ENCODE peak calls at places on chromosomes 7 and 10, in five cellular contexts. J is transverse colon; G is RWPE1; V is stimulated activated CD4-positive, alpha-beta T cell treated with anti-CD3 and anti-CD28 coated beads, Interleukin-4, amount 100 ng/mL, for 1 hour; P is naive thymus-derived CD4-positive, alpha-beta T cell. O is an unnamed sample.

GRCh38 chr7:143392875-143393266 is 11.7 kb downstream of the ZYX start:
- DNase-seq in V (no peak), P (no peak), J (no peak), G (no peak), O (no peak)

GRCh38 chr10:60282771-60283353 is 106.8 kb downstream of the ANK3 start:
- DNase-seq in G (peak), P (no peak), V (no peak), J (no peak), O (peak)

GRCh38 chr10:74177140-74177677 is 26.2 kb downstream of the ADK start:
- DNase-seq in V (peak), J (peak), P (no peak), G (peak), O (no peak)

GRCh38 chr10:51892965-51893658 is 193.7 kb upstream of the CSTF2T start:
- DNase-seq in G (no peak), J (peak), V (no peak), P (no peak), O (no peak)

GRCh38 chr7:44093102-44093641 is 10.8 kb upstream of the POLM start:
- DNase-seq in V (no peak), G (no peak), J (no peak), P (no peak), O (no peak)

GRCh38 chr7:130896051-130896881 is 162.3 kb upstream of the KLF14 start:
- DNase-seq in P (no peak), J (no peak), G (no peak), V (no peak), O (no peak)

GRCh38 chr10:133520193-133520738 is 6.9 kb upstream of the CYP2E1 start:
- DNase-seq in G (peak), V (peak), P (peak), J (peak), O (no peak)

GRCh38 chr10:12834116-12834515 is 167.4 kb downstream of the CCDC3 start:
- DNase-seq in V (no peak), P (no peak), J (no peak), G (no peak), O (no peak)

GRCh38 chr10:109962247-109962646 is 38.9 kb upstream of the XPNPEP1 start:
- DNase-seq in P (no peak), J (no peak), V (no peak), G (no peak), O (no peak)

GRCh38 chr10:97532935-97533671 is 34.4 kb downstream of the UBTD1 start:
- DNase-seq in G (no peak), J (no peak), P (no peak), V (no peak), O (no peak)

GRCh38 chr7:98357751-98358161 is 43.1 kb downstream of the BAIAP2L1 start:
- DNase-seq in P (no peak), V (no peak), J (peak), G (peak), O (no peak)

GRCh38 chr7:68309271-68309670 is 1289.0 kb upstream of the AUTS2 start:
- DNase-seq in J (no peak), P (no peak), V (no peak), G (no peak), O (no peak)

GRCh38 chr10:131649609-131650008 is 251.2 kb upstream of the PPP2R2D start:
- DNase-seq in J (no peak), G (no peak), V (no peak), P (no peak), O (no peak)

GRCh38 chr7:18590259-18590658 is 94.7 kb downstream of the HDAC9 start:
- DNase-seq in J (no peak), V (no peak), P (no peak), G (no peak), O (no peak)

GRCh38 chr10:31294556-31294955 is 24.5 kb upstream of the ZEB1 start:
- DNase-seq in J (no peak), P (no peak), G (no peak), V (no peak), O (no peak)

GRCh38 chr7:68429376-68430117 is 1168.7 kb upstream of the AUTS2 start:
- DNase-seq in G (no peak), J (no peak), P (no peak), V (no peak), O (no peak)

GRCh38 chr7:7959979-7960670 is 8.5 kb upstream of the GLCCI1 start:
- DNase-seq in V (no peak), G (no peak), J (peak), P (no peak), O (no peak)

GRCh38 chr10:33143160-33143728 is 185.2 kb upstream of the ITGB1 start:
- DNase-seq in G (peak), P (no peak), V (peak), J (no peak), O (no peak)

GRCh38 chr7:55573526-55573925 is 1.2 kb upstream of the VOPP1 start:
- DNase-seq in J (no peak), P (no peak), V (no peak), G (no peak), O (no peak)

GRCh38 chr10:63083904-63084689 is 49.0 kb upstream of the NRBF2 start:
- DNase-seq in P (no peak), J (peak), V (peak), G (peak), O (peak)

GRCh38 chr10:119177708-119178370 is 773 bp downstream of the PRDX3 start:
- DNase-seq in V (peak), P (no peak), G (no peak), J (no peak), O (no peak)

GRCh38 chr7:47795631-47796030 is 152.6 kb downstream of the PKD1L1 start:
- DNase-seq in P (no peak), V (no peak), J (no peak), G (no peak), O (no peak)

O was measured in epithelial cell of prostate.